ENCODE peak calls at places on chromosomes 16 and 17, in six cellular contexts. K, W, Z, D, I and V are unnamed samples.

GRCh38 chr16:35745821-35746248 is 2286.4 kb downstream of the TP53TG3F start:
- DNase-seq in K (no peak), W (no peak), Z (no peak), D (no peak), I (no peak), V (no peak)

GRCh38 chr17:18937981-18938691 is 13.8 kb upstream of the SLC5A10 start:
- DNase-seq in K (no peak), W (no peak), Z (no peak), D (no peak), I (no peak), V (no peak)

GRCh38 chr17:14321980-14322776 is 21.3 kb downstream of the HS3ST3B1 start:
- DNase-seq in K (no peak), W (no peak), Z (no peak), D (no peak), I (no peak), V (no peak)

GRCh38 chr17:38454528-38454927 is 26.3 kb downstream of the ARHGAP23 start:
- DNase-seq in K (peak), W (peak), Z (peak), D (peak), I (peak), V (peak)

GRCh38 chr17:2996208-2996855 is 67.1 kb downstream of the OR1D5 start:
- DNase-seq in K (peak), W (no peak), Z (peak), D (peak), I (peak), V (no peak)

GRCh38 chr16:87570938-87571867 is 31.1 kb upstream of the JPH3 start:
- DNase-seq in K (peak), W (no peak), Z (peak), D (no peak), I (peak), V (no peak)

GRCh38 chr17:67246648-67247415 is 1.8 kb upstream of the HELZ start:
- DNase-seq in K (no peak), W (peak), Z (peak), D (no peak), I (no peak), V (no peak)

GRCh38 chr16:8847623-8848022 is 21.2 kb downstream of the CARHSP1 start:
- DNase-seq in K (no peak), W (no peak), Z (no peak), D (no peak), I (no peak), V (no peak)

GRCh38 chr16:49330562-49331201 is 42.9 kb upstream of the C16orf78 start:
- DNase-seq in K (no peak), W (no peak), Z (no peak), D (no peak), I (no peak), V (no peak)

GRCh38 chr17:79201536-79202227 is 127.1 kb downstream of the ENGASE start:
- DNase-seq in K (no peak), W (peak), Z (no peak), D (no peak), I (no peak), V (no peak)

GRCh38 chr16:86865866-86866675 is 287.7 kb downstream of the FOXL1 start:
- DNase-seq in K (peak), W (peak), Z (no peak), D (peak), I (peak), V (no peak)

GRCh38 chr17:78800132-78800931 is 18.3 kb upstream of the CYTH1 start:
- DNase-seq in K (no peak), W (no peak), Z (no peak), D (no peak), I (no peak), V (no peak)

GRCh38 chr17:53353919-53354351 is 468.8 kb upstream of the KIF2B start:
- DNase-seq in K (no peak), W (peak), Z (peak), D (peak), I (peak), V (no peak)

GRCh38 chr17:63345598-63345997 is 100.5 kb downstream of the CYB561 start:
- DNase-seq in K (no peak), W (no peak), Z (no peak), D (no peak), I (no peak), V (no peak)

GRCh38 chr17:8922451-8922850 is 43.1 kb downstream of the PIK3R5 start:
- DNase-seq in K (no peak), W (peak), Z (no peak), D (no peak), I (peak), V (no peak)

GRCh38 chr16:9797306-9797705 is 384.9 kb downstream of the GRIN2A start:
- DNase-seq in K (no peak), W (no peak), Z (no peak), D (no peak), I (no peak), V (no peak)

GRCh38 chr16:50154369-50154947 is 1.4 kb downstream of the TENT4B start:
- DNase-seq in K (no peak), W (peak), Z (no peak), D (no peak), I (no peak), V (no peak)

GRCh38 chr17:34484193-34484733 is 95.1 kb upstream of the TMEM132E start:
- DNase-seq in K (no peak), W (no peak), Z (no peak), D (no peak), I (no peak), V (no peak)

GRCh38 chr16:88468289-88469129 is 15.4 kb downstream of the ZFPM1 start:
- DNase-seq in K (no peak), W (peak), Z (peak), D (no peak), I (peak), V (peak)

GRCh38 chr16:90057738-90058173 is 19.4 kb downstream of the PRDM7 start:
- DNase-seq in K (no peak), W (peak), Z (no peak), D (no peak), I (peak), V (no peak)

GRCh38 chr17:1939979-1940809 is 84.9 kb downstream of the RTN4RL1 start:
- DNase-seq in K (no peak), W (no peak), Z (no peak), D (no peak), I (peak), V (no peak)

GRCh38 chr17:74682442-74683190 is 30.1 kb downstream of the CD300LF start:
- DNase-seq in K (no peak), W (no peak), Z (no peak), D (no peak), I (no peak), V (no peak)

GRCh38 chr17:19897108-19897854 is 29.5 kb upstream of the ULK2 start:
- DNase-seq in K (no peak), W (peak), Z (peak), D (peak), I (peak), V (no peak)

DNA sequence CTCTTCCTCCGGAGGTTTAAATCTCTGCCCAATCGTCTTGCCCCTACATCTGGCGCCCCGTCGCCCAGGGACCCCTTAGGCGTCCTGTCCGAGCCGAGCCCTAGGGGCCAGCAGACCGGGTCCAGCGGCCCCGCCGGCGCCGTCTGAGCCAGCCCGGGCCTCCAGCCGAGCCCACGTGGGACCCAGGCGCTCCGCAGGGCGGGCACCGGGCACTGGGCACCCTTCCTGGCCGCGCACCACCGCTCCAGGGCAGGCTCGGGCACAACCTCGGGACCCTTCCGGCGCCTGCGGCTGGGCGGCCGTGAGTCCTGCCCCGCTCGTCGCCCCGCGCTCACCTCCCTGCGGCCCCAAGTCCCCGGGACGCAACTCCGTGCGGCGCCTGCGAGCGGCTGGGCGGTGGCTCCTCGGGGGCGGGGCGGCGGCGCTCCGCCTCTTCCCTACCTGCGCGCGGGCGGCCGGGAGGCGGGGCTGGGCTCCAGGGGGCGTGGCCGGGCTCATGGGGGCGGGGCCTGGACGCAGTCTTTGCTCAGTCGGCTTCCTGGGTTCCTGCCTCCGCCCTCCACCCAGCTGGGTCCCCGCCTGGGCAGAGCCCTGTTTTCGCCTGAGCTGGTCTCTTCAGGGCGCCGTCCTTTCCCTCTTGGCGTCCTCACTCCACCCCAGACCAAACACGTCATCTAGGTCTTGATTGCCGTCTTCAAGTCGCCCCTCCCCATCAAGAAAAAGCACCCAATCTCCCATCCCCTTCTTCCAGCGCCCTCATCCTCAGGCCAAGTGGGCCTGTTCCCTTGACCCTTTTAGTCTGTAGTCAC is at the start of gene RHBDF2:
- DNase-seq in K (peak), W (peak), Z (peak), D (peak), I (peak), V (peak)
- H3K27ac ChIP-seq in K (peak), W (peak), Z (peak), D (peak), I (no peak), V (peak)

GRCh38 chr16:64412578-64413280 is 709.1 kb downstream of the CDH11 start:
- DNase-seq in K (no peak), W (no peak), Z (no peak), D (no peak), I (peak), V (no peak)
- H3K27ac ChIP-seq in K (peak), W (no peak), Z (no peak), D (no peak), I (no peak), V (no peak)

DNA sequence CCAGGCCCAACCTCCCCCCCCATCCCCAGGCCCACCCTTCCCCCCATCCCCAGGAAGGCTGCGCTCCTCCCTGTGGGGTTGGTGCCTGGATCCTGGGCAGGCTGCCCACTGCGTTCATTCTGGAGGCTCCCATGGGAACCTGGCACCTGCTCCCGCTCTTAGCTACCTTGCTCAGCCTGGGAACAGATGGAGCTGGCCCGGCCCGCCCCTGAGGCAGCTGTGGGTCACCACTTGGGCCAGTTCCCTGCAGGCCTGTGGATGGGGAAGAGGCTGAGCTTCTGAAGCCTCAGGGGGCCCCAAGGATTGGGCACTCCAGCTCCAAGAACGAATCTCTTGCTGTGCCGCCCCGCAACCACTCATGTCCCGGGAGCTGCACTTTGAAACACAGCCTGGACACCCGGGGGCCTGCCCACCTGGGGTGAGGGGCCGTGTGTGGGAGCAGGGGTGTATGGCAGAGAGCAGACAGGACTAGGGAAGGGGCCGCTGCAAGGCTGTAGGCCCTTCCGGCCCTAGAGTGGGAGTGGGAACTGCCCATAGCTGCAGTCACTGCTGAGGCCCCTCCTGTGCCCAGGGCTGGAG is 37.7 kb downstream of the BAHCC1 start:
- DNase-seq in K (no peak), W (peak), Z (peak), D (no peak), I (no peak), V (no peak)
- H3K27ac ChIP-seq in K (no peak), W (peak), Z (peak), D (no peak), I (no peak), V (no peak)

GRCh38 chr16:47037396-47037745 is 63.9 kb upstream of the DNAJA2 start:
- DNase-seq in K (peak), W (no peak), Z (peak), D (peak), I (no peak), V (no peak)
- H3K27ac ChIP-seq in K (peak), W (peak), Z (peak), D (peak), I (no peak), V (peak)

GRCh38 chr17:50081757-50082156 is 13.4 kb upstream of the PDK2 start:
- DNase-seq in K (no peak), W (no peak), Z (no peak), D (no peak), I (no peak), V (no peak)

GRCh38 chr17:50078430-50078829 is 16.7 kb upstream of the PDK2 start:
- DNase-seq in K (no peak), W (no peak), Z (no peak), D (no peak), I (no peak), V (no peak)

GRCh38 chr17:50079334-50080095 is 15.6 kb upstream of the PDK2 start:
- DNase-seq in K (peak), W (no peak), Z (peak), D (no peak), I (peak), V (no peak)

GRCh38 chr17:50080827-50081226 is 14.3 kb upstream of the PDK2 start:
- DNase-seq in K (no peak), W (no peak), Z (peak), D (no peak), I (no peak), V (no peak)

GRCh38 chr17:50080096-50080480 is 15.1 kb upstream of the PDK2 start:
- DNase-seq in K (no peak), W (no peak), Z (no peak), D (no peak), I (no peak), V (no peak)
- H3K27ac ChIP-seq in K (peak), W (peak), Z (no peak), D (no peak), I (no peak), V (no peak)

GRCh38 chr16:66703359-66704215 is 7.0 kb upstream of the CMTM4 start:
- DNase-seq in K (no peak), W (no peak), Z (no peak), D (no peak), I (peak), V (no peak)
- H3K27ac ChIP-seq in K (peak), W (no peak), Z (no peak), D (peak), I (no peak), V (peak)

DNA sequence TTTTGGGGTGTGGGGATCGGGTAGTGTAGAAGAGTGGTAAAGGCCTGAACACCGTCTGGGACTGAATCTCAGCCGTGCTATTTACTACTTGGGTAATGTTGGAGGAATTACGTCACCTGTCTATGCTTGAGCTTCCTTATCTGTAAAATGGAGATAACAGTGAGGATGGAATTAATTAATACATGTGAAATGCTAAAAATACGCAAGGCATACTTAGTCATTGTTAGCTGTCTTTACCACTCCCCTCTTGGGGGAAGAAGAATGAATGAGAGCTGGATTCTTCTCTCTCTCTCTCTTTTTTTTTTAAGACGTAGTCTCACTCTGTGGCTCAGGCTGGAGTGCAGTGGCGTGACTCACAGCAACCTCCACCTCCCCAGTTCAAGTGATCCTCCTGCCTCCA is 41.1 kb upstream of the TANGO6 start:
- DNase-seq in K (no peak), W (peak), Z (no peak), D (no peak), I (no peak), V (no peak)
- H3K27ac ChIP-seq in K (no peak), W (no peak), Z (no peak), D (no peak), I (no peak), V (no peak)